ENCODE peak calls at places on chromosomes 3 and 15, in ten cellular contexts. One of them, this sample, is unnamed.
A peak's percentile ranks its signal among the peaks of the same experiment; 100 is the strongest.

GRCh38 chr3:181210275-181210674 is 220.7 kb upstream of the DNAJC19 start:
- DNase-seq in psoas muscle: no peak
- DNase-seq in A673: peak; percentile 45
- DNase-seq in HL-60: no peak
- DNase-seq in HEK293T: peak; percentile 8
- DNase-seq in neuronal stem cell: peak; percentile 9
- DNase-seq in osteocyte: no peak
- DNase-seq in EH: no peak
- DNase-seq in A172: peak; percentile 23
- DNase-seq in stomach: no peak
- DNase-seq in this sample: no peak

GRCh38 chr3:121529308-121529707 is 16.5 kb downstream of the POLQ start:
- DNase-seq in A673: peak; percentile 16
- DNase-seq in stomach: no peak
- DNase-seq in neuronal stem cell: no peak
- DNase-seq in psoas muscle: no peak
- DNase-seq in HEK293T: no peak
- DNase-seq in HL-60: no peak
- DNase-seq in A172: no peak
- DNase-seq in EH: peak; percentile 11
- DNase-seq in osteocyte: no peak
- DNase-seq in this sample: no peak

GRCh38 chr3:99637381-99638111 is 848 bp upstream of the COL8A1 start:
- DNase-seq in A172: peak; percentile 83
- DNase-seq in EH: peak; percentile 92
- DNase-seq in osteocyte: no peak
- DNase-seq in neuronal stem cell: peak; percentile 24
- DNase-seq in A673: peak; percentile 67
- DNase-seq in HL-60: no peak
- DNase-seq in psoas muscle: peak; percentile 56
- DNase-seq in HEK293T: peak; percentile 19
- DNase-seq in stomach: no peak
- DNase-seq in this sample: peak; percentile 26

GRCh38 chr15:63244399-63244798 is 33.0 kb upstream of the APH1B start:
- DNase-seq in osteocyte: no peak
- DNase-seq in psoas muscle: no peak
- DNase-seq in EH: peak; percentile 48
- DNase-seq in HL-60: no peak
- DNase-seq in stomach: no peak
- DNase-seq in A673: peak; percentile 70
- DNase-seq in A172: peak; percentile 56
- DNase-seq in neuronal stem cell: peak; percentile 31
- DNase-seq in HEK293T: no peak
- DNase-seq in this sample: no peak

GRCh38 chr15:64842986-64843561 is 1.4 kb downstream of the PLEKHO2 start:
- DNase-seq in osteocyte: no peak
- DNase-seq in stomach: no peak
- DNase-seq in psoas muscle: peak; percentile 81
- DNase-seq in HL-60: peak; percentile 56
- DNase-seq in neuronal stem cell: no peak
- DNase-seq in EH: peak; percentile 72
- DNase-seq in HEK293T: no peak
- DNase-seq in A673: no peak
- DNase-seq in A172: peak; percentile 54
- DNase-seq in this sample: peak; percentile 32

GRCh38 chr3:50237133-50237651 is 1.2 kb downstream of the GNAI2 start:
- DNase-seq in HEK293T: peak; percentile 21
- DNase-seq in A673: peak; percentile 29
- DNase-seq in stomach: no peak
- DNase-seq in osteocyte: no peak
- DNase-seq in A172: no peak
- DNase-seq in HL-60: no peak
- DNase-seq in EH: peak; percentile 69
- DNase-seq in neuronal stem cell: no peak
- DNase-seq in psoas muscle: peak; percentile 71
- DNase-seq in this sample: no peak

GRCh38 chr3:171221597-171221996 is 195.1 kb upstream of the SLC2A2 start:
- DNase-seq in neuronal stem cell: no peak
- DNase-seq in A673: no peak
- DNase-seq in EH: no peak
- DNase-seq in psoas muscle: no peak
- DNase-seq in HEK293T: no peak
- DNase-seq in HL-60: no peak
- DNase-seq in A172: no peak
- DNase-seq in stomach: no peak
- DNase-seq in osteocyte: no peak
- DNase-seq in this sample: no peak

GRCh38 chr3:98350082-98350481 is 3.6 kb upstream of the OR5K4 start:
- DNase-seq in neuronal stem cell: no peak
- DNase-seq in stomach: no peak
- DNase-seq in A172: no peak
- DNase-seq in A673: no peak
- DNase-seq in psoas muscle: no peak
- DNase-seq in osteocyte: no peak
- DNase-seq in HL-60: no peak
- DNase-seq in HEK293T: no peak
- DNase-seq in EH: no peak
- DNase-seq in this sample: no peak

GRCh38 chr15:92009162-92009561 is 155.7 kb downstream of the SLCO3A1 start:
- DNase-seq in A172: no peak
- DNase-seq in osteocyte: no peak
- DNase-seq in EH: no peak
- DNase-seq in HL-60: no peak
- DNase-seq in neuronal stem cell: no peak
- DNase-seq in HEK293T: no peak
- DNase-seq in psoas muscle: no peak
- DNase-seq in A673: no peak
- DNase-seq in stomach: no peak
- DNase-seq in this sample: no peak

GRCh38 chr3:33612641-33613040 is 105.4 kb downstream of the CLASP2 start:
- DNase-seq in A673: no peak
- DNase-seq in A172: no peak
- DNase-seq in osteocyte: no peak
- DNase-seq in psoas muscle: no peak
- DNase-seq in stomach: no peak
- DNase-seq in EH: no peak
- DNase-seq in HEK293T: no peak
- DNase-seq in HL-60: no peak
- DNase-seq in neuronal stem cell: no peak
- DNase-seq in this sample: no peak

This sample was measured in endothelial cell.